ENCODE peak calls at places on chromosomes 7 and 10, in ten cellular contexts. B, L, V, R, O, P, D, I, E and T are unnamed samples.

GRCh38 chr7:44224951-44225565 is 24.3 kb downstream of the YKT6 start:
- DNase-seq in L (no peak), P (no peak), B (no peak), E (no peak), I (peak; percentile 59), R (no peak), D (no peak), O (no peak), V (no peak), T (no peak)

GRCh38 chr7:93877742-93878141 is 12.8 kb downstream of the TFPI2 start:
- DNase-seq in O (no peak), P (no peak), B (no peak), I (no peak), L (no peak), D (no peak), V (no peak), E (no peak), R (no peak), T (no peak)

GRCh38 chr10:51955696-51956095 is 256.3 kb upstream of the CSTF2T start:
- DNase-seq in E (no peak), P (no peak), I (no peak), R (no peak), B (no peak), L (no peak), D (no peak), V (no peak), O (no peak), T (no peak)

GRCh38 chr10:65793738-65794425 is 1132.0 kb upstream of the LRRTM3 start:
- DNase-seq in E (no peak), O (no peak), I (no peak), P (no peak), D (no peak), B (peak; percentile 5), V (no peak), R (no peak), L (no peak), T (no peak)

GRCh38 chr10:43202224-43202656 is 64.0 kb downstream of the CSGALNACT2 start:
- DNase-seq in E (peak; percentile 11), P (peak; percentile 41), V (peak; percentile 31), L (no peak), I (peak; percentile 61), B (peak; percentile 43), O (no peak), D (no peak), R (peak; percentile 28), T (no peak)

GRCh38 chr10:52351911-52352310 is 37.8 kb downstream of the DKK1 start:
- DNase-seq in V (no peak), P (no peak), R (no peak), O (no peak), I (no peak), E (no peak), L (no peak), D (peak; percentile 55), B (no peak), T (no peak)

GRCh38 chr10:114413398-114413797 is 9.1 kb upstream of the AFAP1L2 start:
- DNase-seq in I (peak; percentile 88), B (no peak), L (no peak), O (peak; percentile 91), P (no peak), E (no peak), V (peak; percentile 36), R (peak; percentile 59), D (no peak), T (no peak)

GRCh38 chr7:143385891-143386781 is 5.0 kb downstream of the ZYX start:
- DNase-seq in R (no peak), E (no peak), B (no peak), V (no peak), L (no peak), P (no peak), O (no peak), I (no peak), D (no peak), T (no peak)

GRCh38 chr7:155734445-155734809 is 77.8 kb downstream of the SHH start:
- DNase-seq in D (no peak), V (no peak), E (no peak), L (no peak), B (no peak), I (no peak), R (no peak), O (no peak), P (no peak), T (no peak)

GRCh38 chr10:8659982-8660381 is 605.5 kb downstream of the GATA3 start:
- DNase-seq in E (no peak), P (no peak), V (no peak), O (no peak), L (no peak), B (no peak), R (no peak), I (no peak), D (no peak), T (no peak)

GRCh38 chr7:44398953-44399574 is 73.7 kb upstream of the CAMK2B start:
- DNase-seq in B (no peak), I (no peak), L (no peak), O (no peak), V (no peak), D (no peak), P (peak; percentile 40), R (no peak), E (no peak), T (no peak)

GRCh38 chr7:79624336-79624735 is 170.9 kb upstream of the MAGI2 start:
- DNase-seq in E (no peak), B (peak; percentile 27), I (no peak), V (no peak), O (peak; percentile 13), P (no peak), L (no peak), D (no peak), R (no peak), T (no peak)

GRCh38 chr10:79398642-79399041 is 46.8 kb downstream of the ZCCHC24 start:
- DNase-seq in P (no peak), O (no peak), E (no peak), D (no peak), B (no peak), R (no peak), I (no peak), V (no peak), L (no peak), T (no peak)

GRCh38 chr10:42367532-42368230 is 270.7 kb downstream of the ZNF33B start:
- DNase-seq in P (no peak), B (peak; percentile 40), R (peak; percentile 94), O (peak; percentile 85), V (no peak), E (no peak), L (peak; percentile 88), D (peak; percentile 78), I (peak; percentile 74), T (no peak)

GRCh38 chr7:84100866-84101265 is 93.7 kb downstream of the SEMA3A start:
- DNase-seq in O (peak; percentile 13), L (no peak), P (no peak), D (peak; percentile 50), E (no peak), I (no peak), B (no peak), R (no peak), V (peak; percentile 21), T (no peak)

GRCh38 chr7:65798111-65799075 is 74.5 kb upstream of the VKORC1L1 start:
- DNase-seq in D (peak; percentile 53), P (no peak), O (peak; percentile 26), L (no peak), V (no peak), I (no peak), R (no peak), B (peak; percentile 24), E (no peak), T (no peak)

GRCh38 chr10:96124230-96125141 is 5.6 kb upstream of the ZNF518A start:
- DNase-seq in P (no peak), I (no peak), R (no peak), L (no peak), B (peak; percentile 76), E (no peak), O (peak; percentile 46), D (no peak), V (peak; percentile 67), T (peak; percentile 20)

GRCh38 chr10:79074732-79075131 is 6.0 kb downstream of the ZMIZ1 start:
- DNase-seq in R (no peak), E (no peak), B (peak; percentile 92), V (no peak), L (no peak), I (no peak), D (no peak), O (no peak), P (no peak), T (no peak)

GRCh38 chr7:16727736-16728135 is 25.8 kb upstream of the TSPAN13 start:
- DNase-seq in V (no peak), P (no peak), D (no peak), O (no peak), B (no peak), I (no peak), L (no peak), R (no peak), E (no peak), T (no peak)

GRCh38 chr7:151313857-151314256 is 27.8 kb upstream of the NUB1 start:
- DNase-seq in E (no peak), O (no peak), P (no peak), L (peak; percentile 23), B (no peak), I (peak; percentile 86), V (no peak), D (no peak), R (peak; percentile 52), T (no peak)

GRCh38 chr7:2471396-2471795 is 4.8 kb downstream of the GRIFIN start:
- DNase-seq in I (no peak), O (peak; percentile 70), P (peak; percentile 86), D (no peak), R (no peak), L (no peak), B (no peak), V (no peak), E (no peak), T (peak; percentile 14)